ENCODE peak calls at places on chromosomes 2 and 18, in six cellular contexts. One of them, this sample, is unnamed.

GRCh38 chr18:60935046-60935445 is 398.2 kb upstream of the CDH20 start:
- DNase-seq in endothelial cell: no peak
- DNase-seq in HFFc6: no peak
- DNase-seq in left ventricle myocardium inferior: no peak
- DNase-seq in H9: no peak
- DNase-seq in WTC11: no peak
- DNase-seq in this sample: no peak

GRCh38 chr18:80173060-80173459 is 64.0 kb downstream of the ADNP2 start:
- DNase-seq in endothelial cell: no peak
- DNase-seq in WTC11: no peak
- DNase-seq in H9: no peak
- DNase-seq in left ventricle myocardium inferior: no peak
- DNase-seq in HFFc6: no peak
- DNase-seq in this sample: no peak

GRCh38 chr2:239957681-239958181 is 67.4 kb downstream of the NDUFA10 start:
- DNase-seq in left ventricle myocardium inferior: peak
- DNase-seq in WTC11: no peak
- DNase-seq in H9: no peak
- DNase-seq in HFFc6: no peak
- DNase-seq in endothelial cell: no peak
- DNase-seq in this sample: no peak

GRCh38 chr2:71243548-71244301 is 16.8 kb upstream of the PAIP2B start:
- DNase-seq in H9: no peak
- DNase-seq in left ventricle myocardium inferior: peak
- DNase-seq in WTC11: no peak
- DNase-seq in HFFc6: no peak
- DNase-seq in endothelial cell: no peak
- DNase-seq in this sample: no peak

GRCh38 chr2:227324671-227325055 is 388 bp upstream of the MFF start:
- DNase-seq in left ventricle myocardium inferior: no peak
- DNase-seq in H9: peak
- DNase-seq in endothelial cell: no peak
- DNase-seq in HFFc6: no peak
- DNase-seq in WTC11: no peak
- DNase-seq in this sample: no peak

GRCh38 chr2:4516362-4516761 is 813.0 kb downstream of the DCDC2C start:
- DNase-seq in endothelial cell: no peak
- DNase-seq in WTC11: no peak
- DNase-seq in HFFc6: no peak
- DNase-seq in left ventricle myocardium inferior: no peak
- DNase-seq in H9: no peak
- DNase-seq in this sample: no peak

GRCh38 chr2:2244508-2244907 is 86.6 kb downstream of the MYT1L start:
- DNase-seq in WTC11: no peak
- DNase-seq in left ventricle myocardium inferior: no peak
- DNase-seq in H9: no peak
- DNase-seq in endothelial cell: no peak
- DNase-seq in HFFc6: no peak
- DNase-seq in this sample: no peak

GRCh38 chr2:216316743-216317142 is 55.5 kb downstream of the MARCHF4 start:
- DNase-seq in left ventricle myocardium inferior: no peak
- DNase-seq in endothelial cell: no peak
- DNase-seq in HFFc6: peak
- DNase-seq in H9: no peak
- DNase-seq in WTC11: no peak
- DNase-seq in this sample: no peak

GRCh38 chr2:86249176-86249842 is 50.1 kb downstream of the MRPL35 start:
- DNase-seq in HFFc6: peak
- DNase-seq in left ventricle myocardium inferior: no peak
- DNase-seq in H9: no peak
- DNase-seq in endothelial cell: no peak
- DNase-seq in WTC11: no peak
- DNase-seq in this sample: no peak

GRCh38 chr18:66344227-66344626 is 259.7 kb downstream of the CDH19 start:
- DNase-seq in endothelial cell: no peak
- DNase-seq in H9: no peak
- DNase-seq in left ventricle myocardium inferior: no peak
- DNase-seq in WTC11: no peak
- DNase-seq in HFFc6: no peak
- DNase-seq in this sample: no peak

GRCh38 chr2:215698566-215698965 is 262.7 kb upstream of the FN1 start:
- DNase-seq in endothelial cell: no peak
- DNase-seq in H9: no peak
- DNase-seq in left ventricle myocardium inferior: no peak
- DNase-seq in HFFc6: peak
- DNase-seq in WTC11: no peak
- DNase-seq in this sample: no peak

GRCh38 chr2:37573406-37573805 is 98.0 kb downstream of the CDC42EP3 start:
- DNase-seq in H9: no peak
- DNase-seq in WTC11: no peak
- DNase-seq in left ventricle myocardium inferior: no peak
- DNase-seq in endothelial cell: no peak
- DNase-seq in HFFc6: peak
- DNase-seq in this sample: no peak

GRCh38 chr2:110679337-110679707 is 1.5 kb upstream of the BUB1 start:
- DNase-seq in H9: no peak
- DNase-seq in WTC11: no peak
- DNase-seq in left ventricle myocardium inferior: no peak
- DNase-seq in HFFc6: peak
- DNase-seq in endothelial cell: no peak
- DNase-seq in this sample: no peak

GRCh38 chr18:78698914-78699313 is 280.7 kb upstream of the SALL3 start:
- DNase-seq in endothelial cell: no peak
- DNase-seq in left ventricle myocardium inferior: no peak
- DNase-seq in WTC11: no peak
- DNase-seq in H9: no peak
- DNase-seq in HFFc6: no peak
- DNase-seq in this sample: no peak

GRCh38 chr18:57062841-57063240 is 84.0 kb upstream of the BOD1L2 start:
- DNase-seq in endothelial cell: no peak
- DNase-seq in H9: peak
- DNase-seq in WTC11: no peak
- DNase-seq in HFFc6: no peak
- DNase-seq in left ventricle myocardium inferior: no peak
- DNase-seq in this sample: no peak

GRCh38 chr2:156331572-156332451 is 709 bp downstream of the NR4A2 start:
- DNase-seq in H9: peak
- DNase-seq in WTC11: no peak
- DNase-seq in endothelial cell: peak
- DNase-seq in HFFc6: peak
- DNase-seq in left ventricle myocardium inferior: peak
- DNase-seq in this sample: peak

GRCh38 chr2:65364054-65364651 is 68.2 kb downstream of the SPRED2 start:
- DNase-seq in left ventricle myocardium inferior: no peak
- DNase-seq in endothelial cell: no peak
- DNase-seq in HFFc6: no peak
- DNase-seq in WTC11: no peak
- DNase-seq in H9: no peak
- DNase-seq in this sample: no peak
- TF ChIP-seq CTCF in left ventricle myocardium inferior: no peak
- TF ChIP-seq CTCF in endothelial cell: no peak
- TF ChIP-seq CTCF in HFFc6: peak
- TF ChIP-seq CTCF in WTC11: no peak
- TF ChIP-seq CTCF in H9: no peak
- TF ChIP-seq CTCF in this sample: no peak

DNA sequence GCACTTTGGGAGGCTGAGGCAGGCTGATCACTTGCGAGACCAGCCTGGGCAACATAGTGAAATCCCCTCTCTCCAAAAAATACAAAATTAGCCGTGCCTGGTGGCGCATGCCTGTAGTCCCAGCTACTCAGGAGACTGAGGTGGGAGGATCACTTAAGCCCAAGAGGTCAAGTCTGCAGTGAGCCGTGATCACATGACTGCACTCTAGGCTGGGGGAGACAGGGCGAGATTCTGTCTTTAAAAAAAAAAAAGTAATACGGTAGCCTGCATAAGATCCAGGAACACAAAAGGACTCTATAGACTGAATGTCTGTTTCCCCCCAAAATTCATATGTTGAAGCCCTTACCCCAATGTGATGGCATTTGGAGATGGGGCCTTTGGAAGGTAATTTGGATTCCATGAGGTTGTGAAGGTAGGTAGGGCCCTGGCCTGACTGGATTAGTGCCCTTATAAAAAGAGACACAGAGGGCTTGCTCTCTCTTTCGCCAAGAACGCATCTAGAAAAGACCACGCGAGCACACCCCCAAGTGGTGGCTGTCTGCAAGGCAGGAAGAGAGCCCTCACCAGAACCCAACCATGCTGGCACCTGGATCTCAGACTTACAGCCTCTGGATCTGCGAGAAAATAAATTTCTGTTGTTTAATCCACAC is 17.0 kb downstream of the MBOAT2 start:
- DNase-seq in H9: peak
- DNase-seq in HFFc6: no peak
- DNase-seq in WTC11: peak
- DNase-seq in endothelial cell: peak
- DNase-seq in left ventricle myocardium inferior: no peak
- DNase-seq in this sample: no peak
- TF ChIP-seq CTCF in H9: peak
- TF ChIP-seq CTCF in HFFc6: peak
- TF ChIP-seq CTCF in WTC11: peak
- TF ChIP-seq CTCF in endothelial cell: peak
- TF ChIP-seq CTCF in left ventricle myocardium inferior: no peak
- TF ChIP-seq CTCF in this sample: no peak

DNA sequence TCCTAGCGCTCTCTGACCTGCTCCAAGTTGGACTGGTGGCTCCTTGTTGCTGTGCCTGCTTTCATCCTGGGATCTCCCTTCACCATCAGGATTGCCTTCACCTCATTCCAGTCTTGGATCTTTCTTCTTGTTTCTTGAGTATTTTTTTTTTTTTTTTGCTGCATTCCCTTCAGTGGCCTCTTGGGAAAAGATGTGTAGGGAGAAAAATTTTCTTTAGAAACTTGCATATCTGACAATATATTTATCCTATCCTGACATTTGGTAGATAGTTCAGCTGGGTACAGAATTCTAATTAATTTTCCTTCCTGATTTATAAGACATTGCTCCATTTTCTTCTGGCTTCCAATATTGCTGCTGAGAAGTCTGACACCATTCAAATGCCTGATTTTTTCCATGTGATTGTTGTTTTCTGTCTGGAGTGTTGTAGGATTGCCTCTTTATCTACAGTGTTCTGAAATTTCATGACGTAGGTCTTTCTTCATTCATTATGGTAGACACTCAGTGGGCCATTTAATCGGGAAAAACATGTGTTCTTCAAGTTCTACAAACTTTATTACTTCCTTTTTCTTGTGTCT is 23.0 kb upstream of the IL1A start:
- DNase-seq in HFFc6: no peak
- DNase-seq in H9: no peak
- DNase-seq in endothelial cell: no peak
- DNase-seq in WTC11: no peak
- DNase-seq in left ventricle myocardium inferior: no peak
- DNase-seq in this sample: no peak
- TF ChIP-seq CTCF in HFFc6: peak
- TF ChIP-seq CTCF in H9: no peak
- TF ChIP-seq CTCF in endothelial cell: peak
- TF ChIP-seq CTCF in WTC11: no peak
- TF ChIP-seq CTCF in left ventricle myocardium inferior: no peak
- TF ChIP-seq CTCF in this sample: no peak

GRCh38 chr2:43168016-43168369 is 58.4 kb downstream of the ZFP36L2 start:
- DNase-seq in left ventricle myocardium inferior: no peak
- DNase-seq in H9: no peak
- DNase-seq in HFFc6: no peak
- DNase-seq in WTC11: no peak
- DNase-seq in endothelial cell: no peak
- DNase-seq in this sample: no peak

GRCh38 chr2:43170733-43171101 is 55.7 kb downstream of the ZFP36L2 start:
- DNase-seq in WTC11: no peak
- DNase-seq in left ventricle myocardium inferior: no peak
- DNase-seq in HFFc6: no peak
- DNase-seq in endothelial cell: no peak
- DNase-seq in H9: peak
- DNase-seq in this sample: no peak

GRCh38 chr2:43169987-43170732 is 56.2 kb downstream of the ZFP36L2 start:
- DNase-seq in HFFc6: no peak
- DNase-seq in left ventricle myocardium inferior: no peak
- DNase-seq in WTC11: peak
- DNase-seq in H9: peak
- DNase-seq in endothelial cell: peak
- DNase-seq in this sample: peak

GRCh38 chr2:43171789-43172188 is 54.6 kb downstream of the ZFP36L2 start:
- DNase-seq in WTC11: no peak
- DNase-seq in left ventricle myocardium inferior: peak
- DNase-seq in endothelial cell: no peak
- DNase-seq in HFFc6: peak
- DNase-seq in H9: no peak
- DNase-seq in this sample: no peak

DNA sequence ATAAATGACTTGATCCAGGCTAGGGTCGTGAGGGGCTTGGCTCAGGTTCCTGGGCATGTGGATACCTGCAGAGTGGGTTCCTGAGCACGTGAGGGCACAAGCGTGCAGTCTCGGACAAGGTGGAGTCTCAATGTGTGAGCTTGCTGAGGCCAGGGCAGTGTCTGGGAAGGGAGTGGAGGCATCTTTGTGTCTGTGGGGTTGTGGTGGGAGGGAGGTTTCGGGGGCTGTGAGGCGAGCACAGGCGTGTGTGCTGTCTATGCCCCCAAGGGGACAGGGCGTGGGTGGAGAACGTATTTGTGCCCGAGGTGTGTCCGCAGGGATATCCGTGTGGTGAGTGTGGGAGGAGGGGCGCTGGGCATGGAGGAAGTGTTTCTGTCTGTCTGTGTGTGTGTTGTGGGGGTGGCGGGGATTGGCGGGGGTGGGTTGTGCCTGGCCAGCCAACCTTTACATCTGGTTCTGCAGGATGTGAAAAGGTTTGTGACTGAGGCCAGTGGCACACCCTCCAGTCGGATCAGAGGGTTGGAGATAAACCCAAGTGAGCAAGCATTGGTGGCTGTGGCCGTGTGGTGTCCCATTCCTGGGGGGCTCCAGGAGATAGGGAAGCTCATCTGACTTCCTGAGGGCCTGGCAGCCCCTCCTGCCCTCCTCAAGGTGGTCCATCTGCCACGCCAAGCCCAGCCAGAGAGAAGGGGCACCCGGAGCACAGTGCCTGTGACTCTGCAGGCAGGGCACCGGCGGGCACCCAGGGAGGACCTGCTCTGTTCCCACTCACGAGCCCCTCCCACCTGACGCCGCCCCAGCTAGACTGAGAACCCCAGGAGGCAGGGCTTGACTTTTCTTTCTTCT is 57.1 kb downstream of the ZFP36L2 start:
- DNase-seq in H9: peak
- DNase-seq in HFFc6: no peak
- DNase-seq in endothelial cell: no peak
- DNase-seq in left ventricle myocardium inferior: no peak
- DNase-seq in WTC11: no peak
- DNase-seq in this sample: peak
- TF ChIP-seq CTCF in H9: no peak
- TF ChIP-seq CTCF in HFFc6: no peak
- TF ChIP-seq CTCF in endothelial cell: no peak
- TF ChIP-seq CTCF in left ventricle myocardium inferior: no peak
- TF ChIP-seq CTCF in WTC11: no peak
- TF ChIP-seq CTCF in this sample: no peak

GRCh38 chr2:114729025-114729424 is 286.6 kb downstream of the DPP10 start:
- DNase-seq in endothelial cell: no peak
- DNase-seq in left ventricle myocardium inferior: no peak
- DNase-seq in HFFc6: no peak
- DNase-seq in H9: no peak
- DNase-seq in WTC11: no peak
- DNase-seq in this sample: no peak
- TF ChIP-seq CTCF in endothelial cell: no peak
- TF ChIP-seq CTCF in left ventricle myocardium inferior: peak
- TF ChIP-seq CTCF in HFFc6: no peak
- TF ChIP-seq CTCF in H9: peak
- TF ChIP-seq CTCF in WTC11: no peak
- TF ChIP-seq CTCF in this sample: no peak

This sample was measured in activated B cell treated with CpG ODN at 0.5 μM for 24 hours.